ENCODE peak calls at places on chromosomes 11 and 22, in eight cellular contexts. One of them, this sample, is unnamed. For H3K9me3, the result is how much of the 10 kb centered on the place peaks cover.

GRCh38 chr11:117606211-117606610 is 190.8 kb downstream of the DSCAML1 start:
- DNase-seq in aorta: no peak
- DNase-seq in kidney: no peak
- DNase-seq in stomach: no peak
- DNase-seq in CD4-positive, alpha-beta memory T cell: no peak
- DNase-seq in PC-9: no peak
- DNase-seq in HCT116: no peak
- DNase-seq in tibial nerve: no peak
- DNase-seq in this sample: no peak

GRCh38 chr11:63641727-63642126 is 27.5 kb upstream of the PLAAT3 start:
- DNase-seq in kidney: no peak
- DNase-seq in CD4-positive, alpha-beta memory T cell: no peak
- DNase-seq in tibial nerve: no peak
- DNase-seq in aorta: no peak
- DNase-seq in stomach: no peak
- DNase-seq in PC-9: no peak
- DNase-seq in HCT116: no peak
- DNase-seq in this sample: no peak

GRCh38 chr11:2299773-2300172 is 1.9 kb downstream of the C11orf21 start:
- DNase-seq in CD4-positive, alpha-beta memory T cell: no peak
- DNase-seq in PC-9: no peak
- DNase-seq in stomach: peak
- DNase-seq in aorta: no peak
- DNase-seq in tibial nerve: no peak
- DNase-seq in kidney: peak
- DNase-seq in HCT116: no peak
- DNase-seq in this sample: no peak

GRCh38 chr11:121207485-121208115 is 85.0 kb upstream of the SC5D start:
- DNase-seq in HCT116: no peak
- DNase-seq in tibial nerve: no peak
- DNase-seq in stomach: no peak
- DNase-seq in PC-9: no peak
- DNase-seq in CD4-positive, alpha-beta memory T cell: no peak
- DNase-seq in aorta: no peak
- DNase-seq in kidney: no peak
- DNase-seq in this sample: no peak

GRCh38 chr11:58301576-58301975 is 33.5 kb upstream of the OR10W1 start:
- DNase-seq in kidney: no peak
- DNase-seq in tibial nerve: no peak
- DNase-seq in stomach: no peak
- DNase-seq in PC-9: no peak
- DNase-seq in aorta: no peak
- DNase-seq in HCT116: no peak
- DNase-seq in CD4-positive, alpha-beta memory T cell: no peak
- DNase-seq in this sample: no peak

GRCh38 chr11:131802416-131802815 is 432.0 kb downstream of the NTM start:
- DNase-seq in aorta: no peak
- DNase-seq in CD4-positive, alpha-beta memory T cell: no peak
- DNase-seq in kidney: no peak
- DNase-seq in tibial nerve: no peak
- DNase-seq in stomach: no peak
- DNase-seq in HCT116: no peak
- DNase-seq in PC-9: no peak
- DNase-seq in this sample: no peak

GRCh38 chr11:11786771-11787170 is 55.0 kb upstream of the USP47 start:
- DNase-seq in aorta: no peak
- DNase-seq in HCT116: no peak
- DNase-seq in tibial nerve: no peak
- DNase-seq in PC-9: no peak
- DNase-seq in stomach: no peak
- DNase-seq in kidney: no peak
- DNase-seq in CD4-positive, alpha-beta memory T cell: no peak
- DNase-seq in this sample: no peak

GRCh38 chr11:16607675-16608644 is 130.5 kb upstream of the C11orf58 start:
- DNase-seq in CD4-positive, alpha-beta memory T cell: no peak
- DNase-seq in stomach: peak
- DNase-seq in PC-9: peak
- DNase-seq in kidney: peak
- DNase-seq in HCT116: no peak
- DNase-seq in tibial nerve: peak
- DNase-seq in aorta: peak
- DNase-seq in this sample: peak

GRCh38 chr11:17224727-17225126 is 16.9 kb upstream of the PIK3C2A start:
- DNase-seq in tibial nerve: no peak
- DNase-seq in aorta: no peak
- DNase-seq in PC-9: no peak
- DNase-seq in HCT116: no peak
- DNase-seq in stomach: no peak
- DNase-seq in kidney: no peak
- DNase-seq in CD4-positive, alpha-beta memory T cell: no peak
- DNase-seq in this sample: no peak

GRCh38 chr11:65180877-65181568 is 705 bp upstream of the CAPN1 start:
- DNase-seq in kidney: peak
- DNase-seq in tibial nerve: no peak
- DNase-seq in stomach: peak
- DNase-seq in HCT116: peak
- DNase-seq in aorta: peak
- DNase-seq in PC-9: peak
- DNase-seq in CD4-positive, alpha-beta memory T cell: peak
- DNase-seq in this sample: peak

GRCh38 chr11:18304745-18305144 is 17.2 kb downstream of the HPS5 start:
- DNase-seq in PC-9: no peak
- DNase-seq in tibial nerve: no peak
- DNase-seq in aorta: no peak
- DNase-seq in kidney: no peak
- DNase-seq in HCT116: no peak
- DNase-seq in CD4-positive, alpha-beta memory T cell: no peak
- DNase-seq in stomach: no peak
- DNase-seq in this sample: no peak

GRCh38 chr22:37472418-37473006 is 13.7 kb downstream of the MFNG start:
- DNase-seq in CD4-positive, alpha-beta memory T cell: peak
- DNase-seq in PC-9: no peak
- DNase-seq in kidney: peak
- DNase-seq in stomach: peak
- DNase-seq in HCT116: no peak
- DNase-seq in aorta: no peak
- DNase-seq in tibial nerve: no peak
- DNase-seq in this sample: no peak

GRCh38 chr11:72860010-72860409 is 45.8 kb downstream of the ATG16L2 start:
- DNase-seq in kidney: no peak
- DNase-seq in HCT116: no peak
- DNase-seq in aorta: no peak
- DNase-seq in PC-9: no peak
- DNase-seq in CD4-positive, alpha-beta memory T cell: no peak
- DNase-seq in tibial nerve: no peak
- DNase-seq in stomach: no peak
- DNase-seq in this sample: no peak

GRCh38 chr22:50257451-50258360 is 3.8 kb downstream of the MAPK12 start:
- DNase-seq in PC-9: no peak
- DNase-seq in CD4-positive, alpha-beta memory T cell: no peak
- DNase-seq in kidney: no peak
- DNase-seq in tibial nerve: no peak
- DNase-seq in stomach: peak
- DNase-seq in aorta: no peak
- DNase-seq in HCT116: no peak
- DNase-seq in this sample: no peak

GRCh38 chr11:61056981-61057380 is 45.3 kb upstream of the CD5 start:
- DNase-seq in aorta: no peak
- DNase-seq in HCT116: no peak
- DNase-seq in PC-9: no peak
- DNase-seq in stomach: no peak
- DNase-seq in CD4-positive, alpha-beta memory T cell: no peak
- DNase-seq in tibial nerve: no peak
- DNase-seq in kidney: no peak
- DNase-seq in this sample: no peak

GRCh38 chr11:17733261-17733660 is 1.3 kb upstream of the KCNC1 start:
- DNase-seq in CD4-positive, alpha-beta memory T cell: no peak
- DNase-seq in stomach: no peak
- DNase-seq in PC-9: no peak
- DNase-seq in HCT116: no peak
- DNase-seq in kidney: peak
- DNase-seq in aorta: no peak
- DNase-seq in tibial nerve: no peak
- DNase-seq in this sample: no peak

GRCh38 chr11:2775626-2776350 is 76.0 kb upstream of the KCNQ1OT1 start:
- DNase-seq in kidney: peak
- DNase-seq in stomach: peak
- DNase-seq in CD4-positive, alpha-beta memory T cell: no peak
- DNase-seq in aorta: no peak
- DNase-seq in tibial nerve: peak
- DNase-seq in PC-9: no peak
- DNase-seq in HCT116: no peak
- DNase-seq in this sample: peak

GRCh38 chr11:78797559-78797958 is 222.9 kb upstream of the NARS2 start:
- DNase-seq in kidney: no peak
- DNase-seq in PC-9: no peak
- DNase-seq in tibial nerve: no peak
- DNase-seq in stomach: no peak
- DNase-seq in CD4-positive, alpha-beta memory T cell: no peak
- DNase-seq in HCT116: no peak
- DNase-seq in aorta: no peak
- DNase-seq in this sample: no peak

GRCh38 chr11:67376873-67377808 is 3.7 kb upstream of the CLCF1 start:
- DNase-seq in kidney: peak
- DNase-seq in tibial nerve: no peak
- DNase-seq in HCT116: no peak
- DNase-seq in stomach: no peak
- DNase-seq in aorta: peak
- DNase-seq in CD4-positive, alpha-beta memory T cell: no peak
- DNase-seq in PC-9: peak
- DNase-seq in this sample: no peak

GRCh38 chr11:123474994-123475393 is 44.9 kb downstream of the GRAMD1B start:
- DNase-seq in HCT116: no peak
- DNase-seq in aorta: no peak
- DNase-seq in PC-9: no peak
- DNase-seq in CD4-positive, alpha-beta memory T cell: no peak
- DNase-seq in stomach: no peak
- DNase-seq in kidney: no peak
- DNase-seq in tibial nerve: no peak
- DNase-seq in this sample: no peak

GRCh38 chr11:117096140-117096972 is 1.9 kb downstream of the SIK3 start:
- DNase-seq in kidney: no peak
- DNase-seq in HCT116: no peak
- DNase-seq in aorta: no peak
- DNase-seq in stomach: no peak
- DNase-seq in PC-9: no peak
- DNase-seq in CD4-positive, alpha-beta memory T cell: peak
- DNase-seq in tibial nerve: no peak
- DNase-seq in this sample: no peak

GRCh38 chr11:9176136-9176535 is 84.7 kb upstream of the SCUBE2 start:
- DNase-seq in PC-9: no peak
- DNase-seq in kidney: no peak
- DNase-seq in aorta: no peak
- DNase-seq in stomach: no peak
- DNase-seq in tibial nerve: no peak
- DNase-seq in HCT116: no peak
- DNase-seq in CD4-positive, alpha-beta memory T cell: no peak
- DNase-seq in this sample: no peak

GRCh38 chr11:70948855-70949551 is 303.4 kb downstream of the SHANK2 start:
- DNase-seq in PC-9: no peak
- DNase-seq in kidney: peak
- DNase-seq in HCT116: no peak
- DNase-seq in tibial nerve: no peak
- DNase-seq in aorta: no peak
- DNase-seq in CD4-positive, alpha-beta memory T cell: no peak
- DNase-seq in stomach: peak
- DNase-seq in this sample: no peak

DNA sequence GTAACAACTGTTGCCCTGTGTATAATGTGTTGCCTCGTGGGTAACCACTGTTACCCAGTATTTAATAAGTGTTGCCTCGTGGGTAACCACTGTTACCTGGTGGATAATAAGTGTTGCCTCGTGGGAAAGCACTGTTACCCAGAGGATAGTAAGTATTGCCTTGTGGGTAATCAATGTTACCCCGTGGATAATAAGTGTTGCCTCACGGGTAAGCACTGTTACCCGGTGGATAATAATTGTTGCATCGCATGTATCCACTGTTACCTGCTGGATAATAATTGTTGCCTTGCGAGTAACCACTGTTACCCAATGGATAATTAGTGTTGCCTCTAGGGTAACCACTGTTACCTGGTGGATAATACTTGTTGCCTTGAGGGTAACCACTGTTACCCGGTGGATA is 17.1 kb upstream of the NXPE4 start:
- DNase-seq in kidney: no peak
- DNase-seq in tibial nerve: no peak
- DNase-seq in CD4-positive, alpha-beta memory T cell: no peak
- DNase-seq in PC-9: no peak
- DNase-seq in stomach: no peak
- DNase-seq in HCT116: no peak
- DNase-seq in aorta: no peak
- DNase-seq in this sample: no peak
- H3K9me3 ChIP-seq in kidney: under half
- H3K9me3 ChIP-seq in tibial nerve: under half
- H3K9me3 ChIP-seq in CD4-positive, alpha-beta memory T cell: under half
- H3K9me3 ChIP-seq in PC-9: under half
- H3K9me3 ChIP-seq in stomach: under half
- H3K9me3 ChIP-seq in HCT116: under half
- H3K9me3 ChIP-seq in aorta: under half
- H3K9me3 ChIP-seq in this sample: under half

GRCh38 chr22:41801886-41802285 is 1.4 kb downstream of the CCDC134 start:
- DNase-seq in HCT116: no peak
- DNase-seq in CD4-positive, alpha-beta memory T cell: no peak
- DNase-seq in kidney: no peak
- DNase-seq in aorta: peak
- DNase-seq in tibial nerve: no peak
- DNase-seq in PC-9: no peak
- DNase-seq in stomach: no peak
- DNase-seq in this sample: no peak
- H3K4me3 ChIP-seq in HCT116: peak
- H3K4me3 ChIP-seq in CD4-positive, alpha-beta memory T cell: peak
- H3K4me3 ChIP-seq in kidney: peak
- H3K4me3 ChIP-seq in aorta: no peak
- H3K4me3 ChIP-seq in tibial nerve: no peak
- H3K4me3 ChIP-seq in PC-9: peak
- H3K4me3 ChIP-seq in stomach: peak
- H3K4me3 ChIP-seq in this sample: no peak

DNA sequence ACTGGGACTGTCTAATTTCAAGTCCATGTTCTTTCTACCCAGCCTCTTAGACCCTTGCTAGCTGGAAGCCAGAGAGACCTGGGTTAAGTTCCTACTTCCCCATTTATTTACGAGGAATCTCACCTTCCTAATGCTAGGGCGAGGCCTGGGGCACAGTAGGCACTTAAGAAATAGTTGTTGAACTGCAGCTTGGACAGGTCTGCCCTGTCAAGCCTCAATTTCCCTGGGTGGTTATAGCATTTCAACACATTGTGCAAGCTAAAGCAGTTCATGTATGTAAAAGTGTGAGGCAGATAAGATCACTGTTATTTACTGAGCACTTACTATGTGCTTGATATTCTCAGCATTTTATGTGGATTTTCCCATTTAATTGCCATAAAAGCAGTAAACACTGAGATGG is 12.1 kb downstream of the NAV2 start:
- DNase-seq in aorta: no peak
- DNase-seq in tibial nerve: no peak
- DNase-seq in stomach: no peak
- DNase-seq in kidney: no peak
- DNase-seq in PC-9: peak
- DNase-seq in HCT116: no peak
- DNase-seq in CD4-positive, alpha-beta memory T cell: no peak
- DNase-seq in this sample: no peak
- H3K27ac ChIP-seq in aorta: peak
- H3K27ac ChIP-seq in tibial nerve: peak
- H3K27ac ChIP-seq in stomach: no peak
- H3K27ac ChIP-seq in kidney: no peak
- H3K27ac ChIP-seq in PC-9: peak
- H3K27ac ChIP-seq in HCT116: no peak
- H3K27ac ChIP-seq in CD4-positive, alpha-beta memory T cell: peak
- H3K27ac ChIP-seq in this sample: peak

GRCh38 chr11:134468081-134468668 is 56.1 kb upstream of the B3GAT1 start:
- DNase-seq in CD4-positive, alpha-beta memory T cell: no peak
- DNase-seq in aorta: no peak
- DNase-seq in PC-9: peak
- DNase-seq in tibial nerve: no peak
- DNase-seq in HCT116: no peak
- DNase-seq in kidney: no peak
- DNase-seq in stomach: no peak
- DNase-seq in this sample: no peak
- H3K9me3 ChIP-seq in CD4-positive, alpha-beta memory T cell: under half
- H3K9me3 ChIP-seq in aorta: under half
- H3K9me3 ChIP-seq in PC-9: under half
- H3K9me3 ChIP-seq in tibial nerve: under half
- H3K9me3 ChIP-seq in HCT116: under half
- H3K9me3 ChIP-seq in kidney: under half
- H3K9me3 ChIP-seq in stomach: under half
- H3K9me3 ChIP-seq in this sample: under half

This sample was measured in lung.